ENCODE peak calls at places on chromosomes 11 and 22, in five cellular contexts. C, R, Q, U and I are unnamed samples.

GRCh38 chr11:2160736-2161259 is at the start of gene INS:
- DNase-seq in C (no peak), Q (no peak), U (no peak), R (no peak), I (no peak)

GRCh38 chr22:37940698-37941376 is 12.6 kb downstream of the C22orf23 start:
- DNase-seq in R (peak), Q (no peak), U (no peak), C (no peak), I (peak)

GRCh38 chr11:69711824-69712801 is 8.3 kb upstream of the FGF19 start:
- DNase-seq in Q (no peak), U (no peak), R (no peak), C (no peak), I (no peak)

GRCh38 chr11:17063171-17064002 is 14.1 kb downstream of the RPS13 start:
- DNase-seq in R (peak), U (peak), Q (peak), C (no peak), I (no peak)

GRCh38 chr22:41770715-41771452 is 29.6 kb upstream of the CCDC134 start:
- DNase-seq in Q (no peak), R (no peak), U (no peak), C (no peak), I (no peak)

GRCh38 chr11:18720086-18720810 is 5.7 kb downstream of the IGSF22 start:
- DNase-seq in C (no peak), U (no peak), R (peak), Q (no peak), I (peak)

GRCh38 chr22:42286205-42286604 is 15.8 kb upstream of the TCF20 start:
- DNase-seq in C (no peak), Q (no peak), U (no peak), R (no peak), I (no peak)

GRCh38 chr11:115665958-115666357 is 161.7 kb upstream of the CADM1 start:
- DNase-seq in C (no peak), Q (no peak), U (no peak), R (no peak), I (no peak)

GRCh38 chr22:47797546-47797945 is 1035.1 kb downstream of the TBC1D22A start:
- DNase-seq in U (no peak), Q (no peak), C (no peak), R (no peak), I (no peak)

GRCh38 chr11:63574856-63575602 is 11.8 kb upstream of the PLAAT2 start:
- DNase-seq in Q (no peak), C (no peak), U (no peak), R (peak), I (no peak)

GRCh38 chr11:95229199-95230053 is 1.6 kb downstream of the SESN3 start:
- DNase-seq in R (peak), U (peak), Q (no peak), C (no peak), I (no peak)

GRCh38 chr11:44171518-44171917 is 76.0 kb downstream of the EXT2 start:
- DNase-seq in C (no peak), Q (no peak), R (no peak), U (no peak), I (no peak)

GRCh38 chr22:45692549-45692948 is 20.9 kb downstream of the ATXN10 start:
- DNase-seq in U (no peak), C (no peak), Q (no peak), R (no peak), I (no peak)

GRCh38 chr11:99277281-99277680 is 256.5 kb downstream of the CNTN5 start:
- DNase-seq in C (no peak), Q (no peak), U (no peak), R (no peak), I (no peak)

GRCh38 chr22:35534091-35534490 is 6.5 kb upstream of the RASD2 start:
- DNase-seq in U (no peak), Q (no peak), R (no peak), C (no peak), I (no peak)

GRCh38 chr11:14148653-14149273 is 186.2 kb downstream of the SPON1 start:
- DNase-seq in C (no peak), R (peak), U (peak), Q (no peak), I (peak)

GRCh38 chr11:76107946-76108345 is 98.4 kb downstream of the WNT11 start:
- DNase-seq in C (no peak), Q (no peak), U (no peak), R (peak), I (no peak)

GRCh38 chr11:29452131-29452530 is 564.7 kb downstream of the KCNA4 start:
- DNase-seq in Q (no peak), R (peak), U (no peak), C (no peak), I (no peak)

GRCh38 chr11:83157755-83158473 is 983 bp downstream of the PCF11 start:
- DNase-seq in R (peak), Q (peak), C (peak), U (peak), I (peak)

GRCh38 chr11:106156290-106156937 is 79.0 kb downstream of the AASDHPPT start:
- DNase-seq in R (peak), U (peak), C (no peak), Q (peak), I (peak)

GRCh38 chr11:45079943-45080719 is 66.3 kb upstream of the PRDM11 start:
- DNase-seq in U (no peak), R (no peak), C (no peak), Q (no peak), I (no peak)

GRCh38 chr22:48941903-48942625 is 885.6 kb downstream of the BRD1 start:
- DNase-seq in Q (no peak), R (no peak), C (no peak), U (no peak), I (no peak)

GRCh38 chr22:17775781-17776470 is 1.7 kb upstream of the BID start:
- DNase-seq in U (no peak), Q (no peak), R (no peak), C (no peak), I (no peak)

GRCh38 chr11:78753297-78753696 is 178.6 kb upstream of the NARS2 start:
- DNase-seq in C (no peak), U (no peak), Q (peak), R (no peak), I (no peak)

GRCh38 chr11:17827006-17827405 is 92.4 kb downstream of the KCNC1 start:
- DNase-seq in R (no peak), U (no peak), C (no peak), Q (no peak), I (no peak)

GRCh38 chr11:71447791-71448256 is 369 bp downstream of the DHCR7 start:
- DNase-seq in Q (peak), U (peak), R (no peak), C (no peak), I (no peak)

GRCh38 chr11:79864882-79865281 is 424.1 kb upstream of the TENM4 start:
- DNase-seq in R (no peak), Q (no peak), U (no peak), C (no peak), I (no peak)

GRCh38 chr11:104151404-104152204 is 12.3 kb downstream of the PDGFD start:
- DNase-seq in R (peak), U (no peak), C (no peak), Q (no peak), I (no peak)

GRCh38 chr11:12599408-12600143 is 74.6 kb upstream of the TEAD1 start:
- DNase-seq in R (no peak), C (no peak), U (peak), Q (peak), I (no peak)

GRCh38 chr11:21893468-21893867 is 299.4 kb upstream of the ANO5 start:
- DNase-seq in Q (no peak), U (no peak), R (no peak), C (no peak), I (no peak)

GRCh38 chr22:32995335-32995734 is 62.8 kb downstream of the SYN3 start:
- DNase-seq in Q (no peak), R (no peak), C (no peak), U (no peak), I (no peak)

GRCh38 chr11:123235117-123235686 is 40.2 kb upstream of the CLMP start:
- DNase-seq in C (no peak), R (no peak), Q (no peak), U (peak), I (no peak)

GRCh38 chr11:8219257-8220021 is 44.2 kb downstream of the LMO1 start:
- DNase-seq in Q (peak), R (peak), C (no peak), U (peak), I (peak)

GRCh38 chr11:122210378-122210995 is 94.5 kb upstream of the BLID start:
- DNase-seq in Q (no peak), C (no peak), U (no peak), R (no peak), I (no peak)

GRCh38 chr22:25751174-25751581 is 9.2 kb downstream of the MYO18B start:
- DNase-seq in Q (no peak), C (no peak), R (no peak), U (no peak), I (no peak)

GRCh38 chr11:83285131-83285770 is 916 bp downstream of the CCDC90B start:
- DNase-seq in R (peak), C (no peak), Q (no peak), U (no peak), I (no peak)

GRCh38 chr11:133978816-133979215 is 22.0 kb upstream of the IGSF9B start:
- DNase-seq in Q (no peak), C (no peak), R (no peak), U (no peak), I (no peak)

GRCh38 chr11:85886089-85887056 is 31.2 kb downstream of the CCDC83 start:
- DNase-seq in C (no peak), Q (no peak), U (no peak), R (peak), I (peak)

GRCh38 chr22:50329236-50329635 is 2.4 kb upstream of the DENND6B start:
- DNase-seq in C (no peak), U (no peak), R (peak), Q (no peak), I (no peak)

GRCh38 chr11:16981651-16982194 is 32.5 kb downstream of the PLEKHA7 start:
- DNase-seq in R (peak), C (peak), U (no peak), Q (no peak), I (no peak)